ENCODE peak calls at places on chromosomes 16 and 17, in five cellular contexts. One of them, this sample, is unnamed.

GRCh38 chr17:19495828-19496227 is 37.8 kb upstream of the SLC47A1 start:
- DNase-seq in K562: no peak
- DNase-seq in SK-N-SH: no peak
- DNase-seq in HepG2: no peak
- DNase-seq in GM12878: no peak
- DNase-seq in this sample: no peak

GRCh38 chr17:32265192-32265895 is at the start of gene RHBDL3:
- DNase-seq in K562: no peak
- DNase-seq in SK-N-SH: peak; percentile 89
- DNase-seq in HepG2: no peak
- DNase-seq in GM12878: no peak
- DNase-seq in this sample: no peak

GRCh38 chr17:68591583-68591982 is 9.6 kb downstream of the FAM20A start:
- DNase-seq in K562: peak; percentile 78
- DNase-seq in SK-N-SH: no peak
- DNase-seq in HepG2: no peak
- DNase-seq in GM12878: no peak
- DNase-seq in this sample: no peak

GRCh38 chr16:68059804-68060203 is 25.4 kb upstream of the NFATC3 start:
- DNase-seq in K562: no peak
- DNase-seq in SK-N-SH: no peak
- DNase-seq in HepG2: no peak
- DNase-seq in GM12878: no peak
- DNase-seq in this sample: no peak

GRCh38 chr16:4922721-4923342 is 14.1 kb downstream of the PPL start:
- DNase-seq in K562: no peak
- DNase-seq in SK-N-SH: no peak
- DNase-seq in HepG2: no peak
- DNase-seq in GM12878: no peak
- DNase-seq in this sample: no peak

GRCh38 chr17:36661047-36661666 is 59.8 kb downstream of the MRM1 start:
- DNase-seq in K562: no peak
- DNase-seq in SK-N-SH: peak; percentile 72
- DNase-seq in HepG2: no peak
- DNase-seq in GM12878: no peak
- DNase-seq in this sample: no peak

GRCh38 chr17:2239882-2240430 is 63.6 kb downstream of the SMG6 start:
- DNase-seq in K562: peak; percentile 20
- DNase-seq in SK-N-SH: no peak
- DNase-seq in HepG2: no peak
- DNase-seq in GM12878: peak; percentile 85
- DNase-seq in this sample: peak; percentile 96

GRCh38 chr17:73255671-73256181 is 6.0 kb downstream of the CPSF4L start:
- DNase-seq in K562: peak; percentile 66
- DNase-seq in SK-N-SH: peak; percentile 91
- DNase-seq in HepG2: no peak
- DNase-seq in GM12878: no peak
- DNase-seq in this sample: peak; percentile 24

GRCh38 chr17:40309031-40309937 is at the start of gene RARA:
- DNase-seq in K562: peak; percentile 66
- DNase-seq in SK-N-SH: peak; percentile 67
- DNase-seq in HepG2: peak; percentile 51
- DNase-seq in GM12878: no peak
- DNase-seq in this sample: no peak

GRCh38 chr16:4390266-4391260 is 18.9 kb downstream of the VASN start:
- DNase-seq in K562: no peak
- DNase-seq in SK-N-SH: no peak
- DNase-seq in HepG2: no peak
- DNase-seq in GM12878: no peak
- DNase-seq in this sample: no peak

GRCh38 chr16:88899901-88900648 is 33.6 kb upstream of the PABPN1L start:
- DNase-seq in K562: no peak
- DNase-seq in SK-N-SH: no peak
- DNase-seq in HepG2: no peak
- DNase-seq in GM12878: no peak
- DNase-seq in this sample: no peak

GRCh38 chr17:633641-634091 is 81.0 kb downstream of the VPS53 start:
- DNase-seq in K562: no peak
- DNase-seq in SK-N-SH: no peak
- DNase-seq in HepG2: no peak
- DNase-seq in GM12878: no peak
- DNase-seq in this sample: no peak

GRCh38 chr17:29242790-29243189 is 3.9 kb upstream of the CRYBA1 start:
- DNase-seq in K562: no peak
- DNase-seq in SK-N-SH: no peak
- DNase-seq in HepG2: no peak
- DNase-seq in GM12878: no peak
- DNase-seq in this sample: no peak

GRCh38 chr17:10151667-10152496 is 46.5 kb downstream of the GAS7 start:
- DNase-seq in K562: no peak
- DNase-seq in SK-N-SH: no peak
- DNase-seq in HepG2: no peak
- DNase-seq in GM12878: no peak
- DNase-seq in this sample: no peak

GRCh38 chr16:50596762-50597450 is 48.7 kb downstream of the NKD1 start:
- DNase-seq in K562: no peak
- DNase-seq in SK-N-SH: no peak
- DNase-seq in HepG2: no peak
- DNase-seq in GM12878: no peak
- DNase-seq in this sample: no peak

GRCh38 chr16:48117217-48118105 is 38.3 kb downstream of the ABCC12 start:
- DNase-seq in K562: peak; percentile 81
- DNase-seq in SK-N-SH: peak; percentile 92
- DNase-seq in HepG2: peak; percentile 81
- DNase-seq in GM12878: no peak
- DNase-seq in this sample: no peak

GRCh38 chr17:56185491-56185890 is 32.2 kb downstream of the ANKFN1 start:
- DNase-seq in K562: no peak
- DNase-seq in SK-N-SH: no peak
- DNase-seq in HepG2: no peak
- DNase-seq in GM12878: no peak
- DNase-seq in this sample: peak; percentile 49

GRCh38 chr16:53816211-53816610 is 112.3 kb downstream of the FTO start:
- DNase-seq in K562: no peak
- DNase-seq in SK-N-SH: no peak
- DNase-seq in HepG2: no peak
- DNase-seq in GM12878: no peak
- DNase-seq in this sample: no peak

GRCh38 chr16:728131-728889 is 1.4 kb downstream of the HAGHL start:
- DNase-seq in K562: peak; percentile 95
- DNase-seq in SK-N-SH: peak; percentile 96
- DNase-seq in HepG2: no peak
- DNase-seq in GM12878: no peak
- DNase-seq in this sample: peak; percentile 78

GRCh38 chr17:82324566-82325285 is 7.3 kb upstream of the CD7 start:
- DNase-seq in K562: no peak
- DNase-seq in SK-N-SH: no peak
- DNase-seq in HepG2: no peak
- DNase-seq in GM12878: no peak
- DNase-seq in this sample: no peak

GRCh38 chr17:77670125-77670524 is 288.4 kb upstream of the TNRC6C start:
- DNase-seq in K562: no peak
- DNase-seq in SK-N-SH: no peak
- DNase-seq in HepG2: no peak
- DNase-seq in GM12878: no peak
- DNase-seq in this sample: no peak

GRCh38 chr17:15913826-15914225 is 31.1 kb upstream of the ADORA2B start:
- DNase-seq in K562: no peak
- DNase-seq in SK-N-SH: no peak
- DNase-seq in HepG2: no peak
- DNase-seq in GM12878: no peak
- DNase-seq in this sample: no peak

DNA sequence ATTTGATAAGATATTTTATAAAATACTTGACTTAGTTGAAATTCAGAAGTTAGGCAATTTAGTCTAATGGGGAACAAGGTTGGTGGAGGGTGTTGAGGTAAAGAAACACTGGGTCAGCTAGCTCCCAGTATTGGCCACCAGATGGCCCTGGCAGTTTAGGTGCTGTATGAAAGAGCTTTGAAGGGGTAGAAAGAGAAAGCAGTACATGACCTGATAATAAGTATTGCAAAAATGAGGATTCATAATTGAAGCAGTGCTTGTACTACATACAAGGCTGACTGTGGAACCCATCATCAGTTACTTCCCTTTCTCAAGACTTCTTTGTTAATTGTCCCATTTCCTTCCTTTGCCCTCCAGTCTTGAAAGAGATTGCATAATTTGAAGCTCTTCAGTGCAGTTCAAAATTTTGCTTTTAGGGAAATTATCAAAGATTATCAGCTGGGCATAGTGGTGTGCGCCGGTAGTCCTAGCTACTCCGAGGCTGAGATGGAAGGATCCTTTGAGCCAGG is 29.4 kb downstream of the TANC2 start:
- DNase-seq in K562: peak; percentile 73
- DNase-seq in SK-N-SH: peak; percentile 40
- DNase-seq in HepG2: peak; percentile 20
- DNase-seq in GM12878: no peak
- DNase-seq in this sample: peak; percentile 43
- TF ChIP-seq MXI1 in K562: no peak
- TF ChIP-seq MXI1 in SK-N-SH: no peak
- TF ChIP-seq MXI1 in HepG2: no peak
- TF ChIP-seq MXI1 in GM12878: no peak
- TF ChIP-seq MXI1 in this sample: no peak

DNA sequence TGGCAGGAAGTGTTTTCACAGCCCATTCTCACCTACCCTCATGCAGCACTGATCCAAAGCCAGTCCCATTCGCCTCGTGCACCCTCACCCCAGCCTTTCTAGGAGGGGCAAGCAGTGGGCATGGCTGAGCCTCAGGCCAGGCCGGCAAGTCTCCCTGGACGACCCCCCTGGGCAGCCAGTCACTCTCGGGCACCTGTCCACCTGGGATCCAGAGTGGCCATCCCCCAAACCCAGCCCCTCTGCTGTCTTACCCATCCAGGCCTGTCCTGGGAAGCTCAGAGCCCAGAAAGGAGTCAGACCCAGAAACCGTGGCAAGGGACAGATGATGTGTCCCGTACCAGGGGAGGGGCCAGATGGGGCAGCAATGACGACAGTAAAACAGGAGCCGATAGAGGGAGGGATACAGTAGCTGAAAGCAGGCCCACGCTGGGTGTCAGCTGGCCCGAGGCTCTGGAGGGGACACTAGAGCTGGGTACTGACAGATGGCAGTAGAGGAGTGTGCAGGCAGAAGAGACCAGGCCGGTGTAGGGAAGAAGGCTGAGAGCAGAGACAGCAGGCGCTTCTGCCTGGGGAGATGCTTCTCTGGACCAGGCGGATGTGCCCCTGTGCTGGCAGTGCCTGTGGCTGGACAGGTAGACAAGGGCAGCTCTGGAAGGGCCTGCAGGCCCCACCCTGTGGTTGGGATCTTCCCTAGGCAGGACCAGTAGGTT is 5.8 kb downstream of the CMTM3 start:
- DNase-seq in K562: no peak
- DNase-seq in SK-N-SH: no peak
- DNase-seq in HepG2: no peak
- DNase-seq in GM12878: no peak
- DNase-seq in this sample: no peak
- TF ChIP-seq MXI1 in K562: no peak
- TF ChIP-seq MXI1 in SK-N-SH: no peak
- TF ChIP-seq MXI1 in HepG2: no peak
- TF ChIP-seq MXI1 in GM12878: no peak
- TF ChIP-seq MXI1 in this sample: no peak

GRCh38 chr17:58183514-58183913 is 9.0 kb upstream of the EPX start:
- DNase-seq in K562: no peak
- DNase-seq in SK-N-SH: no peak
- DNase-seq in HepG2: no peak
- DNase-seq in GM12878: no peak
- DNase-seq in this sample: no peak

GRCh38 chr17:58184986-58185761 is 7.4 kb upstream of the EPX start:
- DNase-seq in K562: peak; percentile 51
- DNase-seq in SK-N-SH: peak; percentile 17
- DNase-seq in HepG2: no peak
- DNase-seq in GM12878: no peak
- DNase-seq in this sample: no peak

GRCh38 chr17:58187063-58187462 is 5.5 kb upstream of the EPX start:
- DNase-seq in K562: no peak
- DNase-seq in SK-N-SH: no peak
- DNase-seq in HepG2: no peak
- DNase-seq in GM12878: no peak
- DNase-seq in this sample: no peak

GRCh38 chr17:58186591-58186990 is 5.9 kb upstream of the EPX start:
- DNase-seq in K562: no peak
- DNase-seq in SK-N-SH: no peak
- DNase-seq in HepG2: no peak
- DNase-seq in GM12878: no peak
- DNase-seq in this sample: no peak

GRCh38 chr17:58184308-58184985 is 8.1 kb upstream of the EPX start:
- DNase-seq in K562: peak; percentile 62
- DNase-seq in SK-N-SH: peak; percentile 24
- DNase-seq in HepG2: no peak
- DNase-seq in GM12878: no peak
- DNase-seq in this sample: peak; percentile 47
- TF ChIP-seq MXI1 in K562: no peak
- TF ChIP-seq MXI1 in SK-N-SH: no peak
- TF ChIP-seq MXI1 in HepG2: no peak
- TF ChIP-seq MXI1 in GM12878: no peak
- TF ChIP-seq MXI1 in this sample: no peak

GRCh38 chr16:11217651-11218323 is 38.2 kb downstream of the SOCS1 start:
- DNase-seq in K562: no peak
- DNase-seq in SK-N-SH: no peak
- DNase-seq in HepG2: no peak
- DNase-seq in GM12878: no peak
- DNase-seq in this sample: no peak

GRCh38 chr16:11213799-11214198 is 42.2 kb downstream of the SOCS1 start:
- DNase-seq in K562: no peak
- DNase-seq in SK-N-SH: no peak
- DNase-seq in HepG2: no peak
- DNase-seq in GM12878: no peak
- DNase-seq in this sample: no peak

GRCh38 chr16:11215935-11216556 is 40.0 kb downstream of the SOCS1 start:
- DNase-seq in K562: no peak
- DNase-seq in SK-N-SH: no peak
- DNase-seq in HepG2: no peak
- DNase-seq in GM12878: no peak
- DNase-seq in this sample: no peak

GRCh38 chr16:11219188-11219587 is 36.8 kb downstream of the SOCS1 start:
- DNase-seq in K562: no peak
- DNase-seq in SK-N-SH: no peak
- DNase-seq in HepG2: no peak
- DNase-seq in GM12878: no peak
- DNase-seq in this sample: no peak

DNA sequence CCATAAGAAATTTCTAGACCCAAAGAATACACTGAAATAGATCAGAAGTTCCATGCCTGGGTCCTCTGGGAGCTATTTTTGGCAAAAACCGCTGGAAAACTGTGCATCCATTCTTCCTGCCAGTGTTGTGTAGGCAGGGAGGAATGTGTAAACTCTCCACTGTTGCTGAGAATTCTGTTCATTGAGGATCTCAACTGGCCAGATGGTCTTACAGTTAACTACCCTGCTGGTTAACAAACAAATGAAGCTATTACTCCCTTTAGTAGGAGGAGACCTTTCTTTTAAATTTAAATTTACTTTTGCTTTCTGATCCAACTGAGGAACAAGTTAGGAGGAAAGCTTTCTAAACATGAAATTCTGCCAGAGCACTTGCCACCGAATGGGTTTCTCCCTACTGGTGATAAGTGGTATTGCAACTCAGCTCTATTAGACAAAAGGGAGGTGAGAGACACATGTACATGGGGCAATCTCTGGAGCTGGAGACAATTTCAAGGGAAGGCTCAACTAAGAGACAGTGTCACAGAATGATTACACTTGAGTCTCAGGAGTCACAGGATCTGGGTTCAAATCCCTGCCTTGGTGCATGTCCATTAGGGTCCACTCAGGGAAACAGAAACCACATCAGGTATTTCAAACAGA is 37.6 kb downstream of the SOCS1 start:
- DNase-seq in K562: no peak
- DNase-seq in SK-N-SH: no peak
- DNase-seq in HepG2: no peak
- DNase-seq in GM12878: no peak
- DNase-seq in this sample: peak; percentile 25
- TF ChIP-seq MXI1 in K562: no peak
- TF ChIP-seq MXI1 in SK-N-SH: no peak
- TF ChIP-seq MXI1 in HepG2: no peak
- TF ChIP-seq MXI1 in GM12878: no peak
- TF ChIP-seq MXI1 in this sample: no peak

This sample was measured in IMR-90.